ENCODE peak calls at places on chromosomes 16 and 17, in four cellular contexts. X is NT2/D1, I is H1, N is HepG2. M is an unnamed sample.

GRCh38 chr17:80010283-80010858 is 25.3 kb downstream of the TBC1D16 start:
- DNase-seq in X (no peak), I (no peak), N (no peak), M (no peak)

GRCh38 chr16:79607587-79607986 is 7.0 kb upstream of the MAF start:
- DNase-seq in X (no peak), I (no peak), N (no peak), M (no peak)

GRCh38 chr17:66830451-66830850 is 4.5 kb upstream of the CACNG5 start:
- DNase-seq in X (no peak), I (no peak), N (no peak), M (no peak)

GRCh38 chr16:70612931-70613330 is 33.4 kb upstream of the IL34 start:
- DNase-seq in X (no peak), I (no peak), N (no peak), M (no peak)

GRCh38 chr16:2530629-2531318 is 434 bp downstream of the CEMP1 start:
- DNase-seq in X (no peak), I (no peak), N (no peak), M (no peak)

GRCh38 chr16:54347961-54348360 is 61.4 kb upstream of the IRX3 start:
- DNase-seq in X (no peak), I (no peak), N (no peak), M (no peak)

GRCh38 chr17:63358111-63358839 is 87.8 kb downstream of the CYB561 start:
- DNase-seq in X (no peak), I (no peak), N (no peak), M (no peak)

GRCh38 chr16:82882982-82883863 is 256.5 kb downstream of the CDH13 start:
- DNase-seq in X (no peak), I (no peak), N (no peak), M (no peak)

GRCh38 chr16:1157639-1158455 is 4.9 kb downstream of the CACNA1H start:
- DNase-seq in X (no peak), I (no peak), N (no peak), M (no peak)

GRCh38 chr17:43367588-43368242 is 31.1 kb upstream of the ARL4D start:
- DNase-seq in X (no peak), I (no peak), N (peak), M (peak)

GRCh38 chr17:17811381-17812210 is 25.2 kb downstream of the SREBF1 start:
- DNase-seq in X (no peak), I (no peak), N (peak), M (peak)

GRCh38 chr17:13429201-13429600 is 172.5 kb downstream of the HS3ST3A1 start:
- DNase-seq in X (no peak), I (no peak), N (no peak), M (no peak)

GRCh38 chr16:7334801-7335560 is 2.3 kb downstream of the RBFOX1 start:
- DNase-seq in X (no peak), I (no peak), N (no peak), M (no peak)

GRCh38 chr17:8359769-8360168 is 16.7 kb downstream of the KRABD2 start:
- DNase-seq in X (no peak), I (no peak), N (no peak), M (no peak)

GRCh38 chr17:81097134-81097942 is 62.4 kb downstream of the BAIAP2 start:
- DNase-seq in X (peak), I (peak), N (peak), M (peak)

GRCh38 chr16:46673320-46674013 is 15.5 kb downstream of the VPS35 start:
- DNase-seq in X (peak), I (no peak), N (peak), M (peak)

DNA sequence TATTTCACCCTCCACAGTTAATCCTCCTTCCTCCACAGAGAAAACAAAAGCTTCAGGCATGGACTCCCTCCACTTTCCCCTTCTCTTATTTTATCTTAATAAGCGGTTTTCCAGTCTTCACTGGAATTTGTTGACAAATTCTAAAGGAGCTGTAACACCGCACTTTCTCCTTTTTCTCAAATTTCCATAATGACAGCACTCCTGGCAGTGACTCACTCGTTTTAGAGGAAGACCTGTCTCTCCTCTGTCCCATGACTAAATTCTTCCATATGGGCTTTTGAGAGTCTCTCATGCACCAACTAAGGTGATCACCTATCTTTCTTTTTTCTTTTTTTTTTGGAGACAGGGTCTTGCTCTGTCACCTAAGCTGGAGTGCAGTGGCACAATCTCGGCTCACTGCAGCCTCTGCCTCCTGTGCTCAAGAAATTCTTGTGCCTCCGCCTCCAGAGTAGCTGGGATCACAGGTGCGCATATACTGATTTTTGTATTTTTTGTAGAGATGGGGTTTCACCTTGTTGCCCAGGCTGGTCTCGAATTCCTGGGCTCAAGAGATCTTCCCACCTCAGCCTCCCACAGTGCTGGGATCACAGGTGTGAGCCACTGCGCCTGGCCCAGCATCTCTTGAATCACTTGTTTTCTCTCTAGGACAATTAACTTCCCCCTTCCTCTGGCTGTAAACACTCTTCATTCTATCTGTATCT is 7.7 kb downstream of the ITGAM start:
- DNase-seq in X (no peak), I (no peak), N (no peak), M (no peak)
- TF ChIP-seq SUZ12 in X (no peak), I (no peak), N (no peak), M (no peak)

GRCh38 chr16:11029948-11030347 is 85.6 kb downstream of the CLEC16A start:
- DNase-seq in X (no peak), I (no peak), N (no peak), M (no peak)
- TF ChIP-seq SUZ12 in X (no peak), I (no peak), N (no peak), M (no peak)

GRCh38 chr17:34633351-34633750 is 54.0 kb downstream of the TMEM132E start:
- DNase-seq in X (no peak), I (no peak), N (no peak), M (no peak)
- TF ChIP-seq SUZ12 in X (no peak), I (no peak), N (no peak), M (no peak)

GRCh38 chr17:76000016-76000754 is 470 bp upstream of the CDK3 start:
- DNase-seq in X (peak), I (peak), N (peak), M (peak)
- TF ChIP-seq SUZ12 in X (no peak), I (no peak), N (no peak), M (no peak)

GRCh38 chr17:50882851-50883250 is 16.7 kb upstream of the TOB1 start:
- DNase-seq in X (no peak), I (no peak), N (no peak), M (no peak)
- TF ChIP-seq SUZ12 in X (no peak), I (no peak), N (no peak), M (no peak)